ENCODE peak calls at places on chromosome 16, in five cellular contexts. M is foreskin fibroblast, X is OCI-LY7, S is HCT116, D is fibroblast of lung. W is an unnamed sample.

GRCh38 chr16:31050280-31051030 is 17.1 kb downstream of the STX4 start:
- DNase-seq in M (peak; percentile 61), X (no peak), S (no peak), D (no peak), W (no peak)

GRCh38 chr16:80198265-80198994 is 342.4 kb upstream of the DYNLRB2 start:
- DNase-seq in M (no peak), X (no peak), S (no peak), D (peak; percentile 30), W (no peak)

GRCh38 chr16:5615868-5616642 is 518.5 kb upstream of the EEF2KMT start:
- DNase-seq in M (no peak), X (peak; percentile 63), S (peak; percentile 24), D (peak; percentile 3), W (peak; percentile 60)

GRCh38 chr16:57736419-57737281 is 1.1 kb downstream of the KATNB1 start:
- DNase-seq in M (peak; percentile 77), X (peak; percentile 53), S (no peak), D (peak; percentile 81), W (peak; percentile 26)

GRCh38 chr16:75420987-75421819 is 12.1 kb downstream of the CFDP1 start:
- DNase-seq in M (peak; percentile 39), X (no peak), S (no peak), D (peak; percentile 39), W (peak; percentile 53)

GRCh38 chr16:86354641-86355040 is 155.7 kb upstream of the FOXF1 start:
- DNase-seq in M (no peak), X (no peak), S (no peak), D (peak; percentile 87), W (no peak)

GRCh38 chr16:88861359-88861758 is 4.4 kb downstream of the TRAPPC2L start:
- DNase-seq in M (no peak), X (no peak), S (no peak), D (no peak), W (no peak)

GRCh38 chr16:28291651-28292626 is at the start of gene SBK1:
- DNase-seq in M (peak; percentile 45), X (peak; percentile 90), S (peak; percentile 49), D (peak; percentile 64), W (peak; percentile 83)

GRCh38 chr16:14378684-14379467 is 251.2 kb downstream of the PARN start:
- DNase-seq in M (peak; percentile 70), X (no peak), S (no peak), D (peak; percentile 48), W (no peak)

GRCh38 chr16:78177927-78178326 is 78.5 kb downstream of the WWOX start:
- DNase-seq in M (no peak), X (no peak), S (no peak), D (no peak), W (no peak)

GRCh38 chr16:79809376-79809775 is 208.8 kb upstream of the MAF start:
- DNase-seq in M (no peak), X (no peak), S (no peak), D (no peak), W (no peak)

GRCh38 chr16:57299009-57299718 is 14.7 kb upstream of the PLLP start:
- DNase-seq in M (peak; percentile 40), X (no peak), S (no peak), D (no peak), W (no peak)

GRCh38 chr16:46895399-46896313 is 11.5 kb downstream of the GPT2 start:
- DNase-seq in M (no peak), X (no peak), S (no peak), D (no peak), W (no peak)

GRCh38 chr16:80976946-80977345 is 29.7 kb downstream of the CMC2 start:
- DNase-seq in M (no peak), X (no peak), S (no peak), D (no peak), W (no peak)

GRCh38 chr16:80899804-80900592 is 95.6 kb upstream of the CDYL2 start:
- DNase-seq in M (peak; percentile 7), X (no peak), S (no peak), D (peak; percentile 92), W (no peak)

GRCh38 chr16:886084-886543 is 84.7 kb downstream of the LMF1 start:
- DNase-seq in M (no peak), X (no peak), S (no peak), D (no peak), W (no peak)

GRCh38 chr16:23356941-23357340 is 54.8 kb downstream of the SCNN1B start:
- DNase-seq in M (no peak), X (no peak), S (no peak), D (no peak), W (no peak)

GRCh38 chr16:23354246-23354645 is 52.1 kb downstream of the SCNN1B start:
- DNase-seq in M (no peak), X (no peak), S (no peak), D (no peak), W (no peak)

GRCh38 chr16:23351360-23351759 is 49.3 kb downstream of the SCNN1B start:
- DNase-seq in M (no peak), X (no peak), S (no peak), D (no peak), W (no peak)

GRCh38 chr16:23355106-23355670 is 53.1 kb downstream of the SCNN1B start:
- DNase-seq in M (no peak), X (no peak), S (no peak), D (no peak), W (no peak)

DNA sequence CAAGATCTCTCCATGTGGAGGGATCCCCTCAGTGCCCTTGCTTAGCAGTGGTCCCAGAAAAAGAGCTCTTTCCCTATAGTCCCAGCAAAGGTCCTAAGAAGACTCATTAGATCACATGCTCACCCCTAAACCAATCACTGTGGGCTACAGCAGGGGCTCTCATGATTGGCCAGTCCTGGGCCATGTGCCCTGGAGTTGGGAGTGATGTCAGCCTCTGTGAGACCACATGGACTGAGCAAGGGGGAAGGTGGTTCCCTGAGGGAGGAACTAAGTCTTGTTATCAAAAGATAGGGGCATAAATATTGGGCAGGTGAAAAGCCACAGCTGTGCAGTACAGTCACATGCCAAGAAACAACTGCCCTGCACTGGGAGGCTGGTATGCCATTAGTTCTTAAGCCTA is 51.3 kb downstream of the SCNN1B start:
- DNase-seq in M (no peak), X (no peak), S (no peak), D (no peak), W (peak; percentile 33)
- TF ChIP-seq CTCF in M (no peak), X (no peak), S (no peak), D (no peak), W (no peak)

DNA sequence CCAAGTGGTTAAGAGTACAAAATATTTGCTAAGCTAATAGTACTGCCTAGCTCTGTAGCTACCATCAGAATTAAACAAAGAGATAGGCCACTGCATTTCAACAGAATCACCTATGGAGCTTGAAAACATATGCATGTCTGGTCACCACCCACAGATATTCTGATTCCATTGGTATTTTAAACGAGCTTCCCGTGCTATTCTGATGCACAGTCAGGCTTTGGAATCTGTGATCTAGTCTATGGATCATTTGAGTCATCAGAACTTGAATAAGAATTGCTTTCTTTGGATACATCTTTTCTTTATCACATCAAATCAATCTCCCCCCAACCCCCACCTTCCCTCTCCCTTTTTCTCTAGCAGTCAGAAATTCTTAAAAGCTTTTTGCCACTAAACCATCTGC is 124.7 kb downstream of the NPIPB5 start:
- DNase-seq in M (peak; percentile 28), X (no peak), S (no peak), D (peak; percentile 12), W (no peak)
- H3K4me3 ChIP-seq in M (no peak overlapping the region), X (no peak overlapping the region), S (no peak overlapping the region), D (no peak overlapping the region), W (no peak overlapping the region)

GRCh38 chr16:3020247-3020603 is at the start of gene TNFRSF12A:
- DNase-seq in M (peak; percentile 78), X (peak; percentile 84), S (peak; percentile 49), D (peak; percentile 72), W (peak; percentile 81)

GRCh38 chr16:3017262-3017805 is 649 bp downstream of the CLDN6 start:
- DNase-seq in M (no peak), X (no peak), S (no peak), D (no peak), W (no peak)

GRCh38 chr16:3015865-3016521 is 2.0 kb downstream of the CLDN6 start:
- DNase-seq in M (no peak), X (no peak), S (no peak), D (no peak), W (no peak)

GRCh38 chr16:3019594-3020246 is 448 bp upstream of the TNFRSF12A start:
- DNase-seq in M (no peak), X (no peak), S (no peak), D (no peak), W (no peak)

GRCh38 chr16:3017806-3018506 is at the start of gene CLDN6:
- DNase-seq in M (no peak), X (peak; percentile 15), S (no peak), D (no peak), W (no peak)
- TF ChIP-seq CTCF in M (no peak), X (peak; percentile 65), S (peak; percentile 56), D (peak; percentile 7), W (peak; percentile 15)

GRCh38 chr16:84618428-84619102 is 687 bp upstream of the COTL1 start:
- DNase-seq in M (peak; percentile 93), X (no peak), S (peak; percentile 99), D (peak; percentile 99), W (no peak)
- H3K4me3 ChIP-seq in M (peak overlapping the region; percentile 46), X (peak overlapping the region; percentile 3), S (peak overlapping the region; percentile 38), D (peak overlapping the region; percentile 30), W (no peak overlapping the region)

GRCh38 chr16:10944249-10945064 is at the start of gene CLEC16A:
- DNase-seq in M (peak; percentile 97), X (peak; percentile 97), S (peak; percentile 91), D (peak; percentile 95), W (peak; percentile 98)
- TF ChIP-seq CTCF in M (no peak), X (no peak), S (no peak), D (no peak), W (no peak)

GRCh38 chr16:67406111-67406593 is 10.1 kb downstream of the ZDHHC1 start:
- DNase-seq in M (no peak), X (no peak), S (no peak), D (no peak), W (no peak)
- H3K4me3 ChIP-seq in M (peak overlapping the region; percentile 29), X (no peak overlapping the region), S (no peak overlapping the region), D (no peak overlapping the region), W (no peak overlapping the region)

DNA sequence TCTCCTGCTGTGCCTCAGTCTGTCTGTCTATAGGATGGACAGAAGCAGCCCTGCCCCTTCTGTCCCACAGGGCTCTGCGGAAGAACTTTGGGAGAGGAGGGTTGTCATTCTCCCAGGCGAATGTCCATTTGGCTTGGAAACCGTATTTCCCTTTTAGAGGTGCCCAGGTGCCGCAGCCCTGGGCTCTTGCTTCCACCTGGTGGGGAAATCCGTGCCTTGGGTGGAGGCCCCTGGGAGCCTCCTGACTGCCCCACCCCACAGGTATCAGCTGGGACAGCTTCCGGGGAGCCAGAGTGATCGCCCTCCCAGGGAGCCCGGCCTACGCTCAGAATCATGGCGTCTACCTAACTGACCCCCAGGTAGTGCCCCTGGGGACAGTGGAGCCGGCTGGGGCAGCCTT is 12.7 kb downstream of the FCSK start:
- DNase-seq in M (no peak), X (no peak), S (no peak), D (no peak), W (no peak)
- TF ChIP-seq CTCF in M (no peak), X (peak; percentile 14), S (no peak), D (no peak), W (no peak)